ENCODE peak calls at places on chromosomes 5 and 9, in seven cellular contexts. B is NCI-H2107, A is fibroblast of mammary gland, P is iris pigment epithelial cell, R is small intestine, W is NCI-H2081, Q is immature natural killer cell. Z is an unnamed sample.

GRCh38 chr9:88998911-88999310 is 7.6 kb downstream of the S1PR3 start:
- DNase-seq in P (peak), A (peak), B (no peak), W (no peak), R (no peak), Q (no peak), Z (no peak)

GRCh38 chr5:127754727-127755126 is 51.5 kb downstream of the CCDC192 start:
- DNase-seq in W (no peak), P (no peak), R (no peak), A (no peak), B (no peak), Q (no peak), Z (no peak)

GRCh38 chr9:131728961-131729360 is 10.9 kb downstream of the RAPGEF1 start:
- DNase-seq in Q (peak), P (no peak), R (no peak), A (no peak), B (no peak), W (no peak), Z (no peak)

GRCh38 chr9:94872921-94873511 is 146.5 kb downstream of the AOPEP start:
- DNase-seq in Q (no peak), A (peak), B (no peak), R (no peak), W (no peak), P (no peak), Z (peak)

GRCh38 chr5:177491429-177491945 is 5.9 kb downstream of the PDLIM7 start:
- DNase-seq in Q (no peak), B (no peak), R (peak), A (peak), W (no peak), P (no peak), Z (no peak)

GRCh38 chr5:112878760-112879159 is 17.7 kb downstream of the SRP19 start:
- DNase-seq in P (peak), A (no peak), R (peak), Q (no peak), B (no peak), W (no peak), Z (no peak)

GRCh38 chr5:74232281-74232680 is 408.2 kb downstream of the ENC1 start:
- DNase-seq in R (no peak), W (no peak), P (peak), Q (no peak), A (peak), B (no peak), Z (peak)

GRCh38 chr5:17951392-17952169 is 317.3 kb downstream of the TAF11L14 start:
- DNase-seq in P (no peak), R (no peak), W (peak), Q (no peak), B (no peak), A (no peak), Z (no peak)

GRCh38 chr9:96540106-96540505 is 79.5 kb downstream of the CDC14B start:
- DNase-seq in P (no peak), W (no peak), Q (no peak), R (no peak), B (no peak), A (no peak), Z (no peak)

GRCh38 chr5:94524841-94525697 is 93.3 kb downstream of the KIAA0825 start:
- DNase-seq in W (no peak), R (peak), P (peak), B (no peak), A (peak), Q (peak), Z (no peak)

GRCh38 chr9:33186457-33187168 is 19.5 kb upstream of the B4GALT1 start:
- DNase-seq in W (no peak), A (no peak), P (peak), B (no peak), R (peak), Q (no peak), Z (no peak)

GRCh38 chr5:39561421-39561820 is 136.6 kb upstream of the DAB2 start:
- DNase-seq in Q (no peak), P (no peak), R (no peak), B (no peak), W (no peak), A (no peak), Z (no peak)

GRCh38 chr9:1018121-1018520 is 32.0 kb upstream of the DMRT2 start:
- DNase-seq in A (peak), W (no peak), P (peak), Q (no peak), B (no peak), R (peak), Z (no peak)

GRCh38 chr5:124887223-124887622 is 140.8 kb upstream of the ZNF608 start:
- DNase-seq in P (no peak), B (no peak), R (no peak), Q (no peak), W (no peak), A (no peak), Z (no peak)

GRCh38 chr5:179700401-179700918 is 1.7 kb downstream of the CANX start:
- DNase-seq in P (peak), Q (no peak), W (no peak), A (peak), R (no peak), B (no peak), Z (no peak)

GRCh38 chr5:111772456-111772855 is 15.5 kb upstream of the NREP start:
- DNase-seq in W (no peak), B (no peak), R (no peak), P (no peak), A (peak), Q (no peak), Z (no peak)

GRCh38 chr5:83957188-83957587 is 236.5 kb upstream of the HAPLN1 start:
- DNase-seq in P (peak), W (no peak), A (peak), B (no peak), R (no peak), Q (no peak), Z (no peak)

GRCh38 chr5:174058433-174059122 is 13.1 kb downstream of the NSG2 start:
- DNase-seq in Q (no peak), A (no peak), P (no peak), B (no peak), R (no peak), W (no peak), Z (no peak)

GRCh38 chr5:1652873-1653707 is 129.3 kb upstream of the LPCAT1 start:
- DNase-seq in W (no peak), A (no peak), R (no peak), P (no peak), B (no peak), Q (no peak), Z (peak)

GRCh38 chr9:42388846-42389245 is 205.4 kb downstream of the SPATA31A6 start:
- DNase-seq in W (no peak), R (no peak), A (peak), Q (no peak), P (no peak), B (no peak), Z (no peak)

GRCh38 chr5:96809898-96810297 is 2.2 kb upstream of the ERAP1 start:
- DNase-seq in Q (no peak), A (no peak), P (no peak), R (no peak), B (no peak), W (no peak), Z (no peak)

GRCh38 chr9:131799177-131799823 is 59.4 kb upstream of the RAPGEF1 start:
- DNase-seq in A (peak), P (peak), R (peak), Q (peak), B (no peak), W (no peak), Z (peak)

GRCh38 chr5:98218838-98219237 is 554.6 kb upstream of the RGMB start:
- DNase-seq in A (no peak), Q (no peak), R (no peak), P (no peak), W (no peak), B (no peak), Z (no peak)

GRCh38 chr9:75803130-75803529 is 87.3 kb upstream of the PCSK5 start:
- DNase-seq in P (peak), Q (no peak), W (no peak), R (no peak), B (no peak), A (peak), Z (no peak)

GRCh38 chr5:112366987-112367386 is 52.1 kb downstream of the EPB41L4A start:
- DNase-seq in P (peak), R (peak), B (no peak), A (no peak), W (no peak), Q (no peak), Z (no peak)

GRCh38 chr9:88532320-88532719 is 2.7 kb upstream of the NXNL2 start:
- DNase-seq in R (no peak), P (peak), A (peak), Q (no peak), B (no peak), W (no peak), Z (no peak)

GRCh38 chr5:140246378-140247122 is 56.4 kb downstream of the PFDN1 start:
- DNase-seq in A (peak), Q (no peak), B (no peak), W (no peak), R (no peak), P (peak), Z (peak)

GRCh38 chr5:57711471-57711870 is 228.9 kb upstream of the ACTBL2 start:
- DNase-seq in R (no peak), P (peak), W (no peak), B (no peak), Q (no peak), A (no peak), Z (no peak)

GRCh38 chr5:81420039-81420667 is 26.2 kb upstream of the ACOT12 start:
- DNase-seq in B (no peak), W (no peak), R (no peak), A (peak), P (peak), Q (no peak), Z (peak)